ENCODE peak calls at places on chromosomes 12 and 14, in seven cellular contexts. S, Q, T, E, L, X and A are unnamed samples.

GRCh38 chr14:91327661-91328312 is 83.3 kb upstream of the GPR68 start:
- DNase-seq in E (no peak), S (no peak), Q (no peak), T (no peak), L (no peak), X (no peak), A (no peak)

GRCh38 chr12:99600388-99600787 is 47.2 kb upstream of the GARIN6 start:
- DNase-seq in L (no peak), E (no peak), S (no peak), T (no peak), Q (no peak), X (no peak), A (no peak)

GRCh38 chr14:64702493-64703392 is 1.5 kb upstream of the PLEKHG3 start:
- DNase-seq in T (no peak), X (no peak), S (no peak), Q (no peak), L (no peak), E (no peak), A (peak; percentile 9)

GRCh38 chr12:121801601-121802484 is 2.0 kb upstream of the SETD1B start:
- DNase-seq in L (peak; percentile 45), T (peak; percentile 56), Q (peak; percentile 85), S (peak; percentile 40), X (peak; percentile 46), E (no peak), A (no peak)

GRCh38 chr12:76872415-76872814 is 6.4 kb downstream of the CSRP2 start:
- DNase-seq in S (no peak), L (no peak), X (no peak), Q (no peak), E (no peak), T (no peak), A (no peak)

GRCh38 chr12:109673379-109673778 is 40.2 kb upstream of the FAM222A start:
- DNase-seq in S (no peak), T (no peak), L (no peak), X (no peak), Q (no peak), E (no peak), A (no peak)

GRCh38 chr14:90624732-90625444 is 191.3 kb downstream of the TTC7B start:
- DNase-seq in S (no peak), E (no peak), X (no peak), L (no peak), Q (no peak), T (no peak), A (no peak)

GRCh38 chr12:124938066-124938465 is 23.6 kb upstream of the UBC start:
- DNase-seq in T (no peak), X (no peak), Q (no peak), L (no peak), E (no peak), S (no peak), A (no peak)

GRCh38 chr12:3171195-3171591 is 94.0 kb downstream of the TSPAN9 start:
- DNase-seq in T (no peak), Q (no peak), X (no peak), E (no peak), L (no peak), S (no peak), A (no peak)

GRCh38 chr12:104676636-104677035 is 219.9 kb downstream of the CHST11 start:
- DNase-seq in S (no peak), T (no peak), X (no peak), E (no peak), L (no peak), Q (no peak), A (no peak)

GRCh38 chr12:40224439-40225291 is at the start of gene LRRK2:
- DNase-seq in T (peak; percentile 89), Q (peak; percentile 12), E (no peak), S (peak; percentile 62), X (peak; percentile 42), L (peak; percentile 39), A (no peak)

GRCh38 chr14:96235426-96235825 is 20.6 kb upstream of the BDKRB1 start:
- DNase-seq in T (no peak), E (no peak), S (no peak), L (no peak), X (no peak), Q (no peak), A (no peak)

GRCh38 chr14:80005561-80005960 is 205.7 kb downstream of the DIO2 start:
- DNase-seq in X (no peak), T (no peak), S (no peak), Q (no peak), E (no peak), L (no peak), A (no peak)

GRCh38 chr12:117408161-117408791 is 46.9 kb upstream of the NOS1 start:
- DNase-seq in E (no peak), Q (no peak), L (no peak), X (no peak), T (peak; percentile 45), S (peak; percentile 19), A (no peak)

GRCh38 chr12:105696-106095 is 39.1 kb downstream of the IQSEC3 start:
- DNase-seq in Q (no peak), X (no peak), L (no peak), E (no peak), T (no peak), S (no peak), A (no peak)

GRCh38 chr14:67599698-67600561 is at the start of gene PIGH:
- DNase-seq in X (peak; percentile 86), T (peak; percentile 93), L (peak; percentile 95), Q (peak; percentile 94), E (no peak), S (peak; percentile 92), A (peak; percentile 82)